ENCODE peak calls at places on chromosomes 3 and 15, in six cellular contexts. O is left ventricle myocardium inferior, F is breast epithelium, N is nephron progenitor cell, J is adrenal gland, I is endothelial cell. Q is an unnamed sample.

GRCh38 chr15:73959012-73959581 is 32.8 kb downstream of the LOXL1 start:
- DNase-seq in I (no peak), N (no peak), O (no peak), J (no peak), F (peak), Q (peak)

GRCh38 chr3:179558742-179559364 is 3.9 kb upstream of the ACTL6A start:
- DNase-seq in O (peak), F (no peak), I (peak), J (peak), N (peak), Q (peak)

GRCh38 chr3:78666458-78666800 is 1101.4 kb downstream of the ROBO1 start:
- DNase-seq in N (no peak), I (no peak), J (no peak), O (no peak), F (no peak), Q (peak)

GRCh38 chr3:21152555-21152954 is 598.5 kb downstream of the ZNF385D start:
- DNase-seq in N (no peak), F (no peak), I (no peak), J (no peak), O (no peak), Q (no peak)

GRCh38 chr3:126816323-126816722 is 112.3 kb downstream of the CHCHD6 start:
- DNase-seq in N (no peak), O (no peak), F (no peak), I (no peak), J (no peak), Q (no peak)

GRCh38 chr15:68939501-68939900 is 9.2 kb downstream of the SPESP1 start:
- DNase-seq in I (no peak), N (no peak), F (no peak), J (no peak), O (no peak), Q (no peak)

GRCh38 chr3:52926556-52926955 is 29.2 kb upstream of the STIMATE start:
- DNase-seq in O (no peak), N (no peak), J (no peak), I (no peak), F (no peak), Q (no peak)

GRCh38 chr3:21326704-21327103 is 424.3 kb downstream of the ZNF385D start:
- DNase-seq in N (no peak), F (no peak), J (no peak), I (no peak), O (no peak), Q (no peak)

GRCh38 chr3:105791134-105791533 is 77.7 kb downstream of the CBLB start:
- DNase-seq in O (no peak), J (no peak), N (no peak), I (no peak), F (no peak), Q (peak)

GRCh38 chr3:11167590-11167989 is 13.3 kb downstream of the HRH1 start:
- DNase-seq in F (no peak), I (no peak), J (no peak), N (no peak), O (no peak), Q (no peak)

GRCh38 chr3:23656821-23657220 is 148.9 kb upstream of the UBE2E1 start:
- DNase-seq in I (no peak), J (no peak), N (no peak), O (no peak), F (no peak), Q (no peak)

GRCh38 chr3:172612871-172613678 is 89.8 kb upstream of the TNFSF10 start:
- DNase-seq in N (no peak), J (no peak), F (no peak), I (no peak), O (no peak), Q (no peak)

GRCh38 chr3:143843607-143844006 is 4.7 kb downstream of the SLC9A9 start:
- DNase-seq in O (no peak), J (no peak), I (no peak), F (no peak), N (no peak), Q (no peak)

GRCh38 chr3:11385908-11386307 is 113.7 kb downstream of the ATG7 start:
- DNase-seq in N (no peak), J (no peak), I (no peak), F (no peak), O (no peak), Q (peak)

GRCh38 chr3:98645039-98645438 is 51.6 kb upstream of the CPOX start:
- DNase-seq in N (no peak), O (no peak), I (no peak), J (no peak), F (no peak), Q (peak)

GRCh38 chr3:190497809-190498208 is 16.1 kb upstream of the IL1RAP start:
- DNase-seq in O (peak), I (no peak), N (no peak), J (no peak), F (no peak), Q (no peak)

GRCh38 chr15:100054539-100054938 is 287.2 kb downstream of the ADAMTS17 start:
- DNase-seq in I (no peak), O (no peak), J (no peak), F (no peak), N (no peak), Q (no peak)

GRCh38 chr3:179098388-179099077 is 26.9 kb upstream of the ZMAT3 start:
- DNase-seq in O (no peak), J (no peak), N (no peak), I (no peak), F (no peak), Q (peak)

GRCh38 chr3:171038342-171038741 is 11.8 kb upstream of the SLC2A2 start:
- DNase-seq in O (no peak), N (no peak), I (no peak), J (no peak), F (no peak), Q (no peak)

GRCh38 chr15:52337961-52338535 is 42.4 kb upstream of the MYO5C start:
- DNase-seq in O (no peak), F (no peak), N (no peak), I (no peak), J (no peak), Q (no peak)

GRCh38 chr3:128576290-128576689 is 74.3 kb downstream of the RPN1 start:
- DNase-seq in O (no peak), J (no peak), I (no peak), F (no peak), N (no peak), Q (no peak)

GRCh38 chr3:168884353-168884903 is 779.1 kb downstream of the MECOM start:
- DNase-seq in O (no peak), I (no peak), F (no peak), N (no peak), J (peak), Q (peak)

GRCh38 chr3:122299872-122300460 is 25.1 kb upstream of the CSTA start:
- DNase-seq in F (no peak), J (no peak), O (no peak), N (peak), I (peak), Q (peak)

GRCh38 chr15:78915341-78916087 is 29.3 kb downstream of the CTSH start:
- DNase-seq in F (no peak), N (no peak), I (no peak), O (peak), J (peak), Q (no peak)

GRCh38 chr3:170614214-170614966 is 28.5 kb upstream of the SLC7A14 start:
- DNase-seq in I (no peak), N (no peak), J (peak), O (peak), F (no peak), Q (peak)

DNA sequence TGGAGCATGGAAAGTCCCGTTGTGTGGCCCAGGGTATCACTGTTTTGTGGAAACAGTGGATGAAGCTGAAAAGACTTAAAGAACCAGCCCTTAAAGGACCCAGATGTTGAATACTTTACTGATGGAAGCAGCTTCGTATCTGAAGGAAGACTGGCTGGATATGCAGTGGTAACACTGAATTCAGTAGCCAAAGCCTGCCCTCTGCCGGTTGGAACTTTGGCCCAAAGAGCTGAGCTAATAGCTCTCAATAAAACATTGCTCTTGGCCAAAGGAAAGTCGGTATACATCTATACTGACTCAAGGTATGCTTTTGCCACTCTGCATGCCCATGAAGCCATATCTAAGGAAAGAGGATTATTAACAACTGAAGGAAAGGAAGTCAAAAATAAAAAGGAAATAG is 885.4 kb downstream of the PDCD6IP start:
- DNase-seq in O (peak), J (peak), I (peak), N (peak), F (no peak), Q (peak)
- TF ChIP-seq CTCF in O (peak), J (peak), I (peak), N (peak), F (peak), Q (peak)

GRCh38 chr3:54294214-54294613 is 171.9 kb downstream of the CACNA2D3 start:
- DNase-seq in O (no peak), I (peak), J (no peak), N (no peak), F (no peak), Q (no peak)
- TF ChIP-seq CTCF in O (no peak), I (peak), J (no peak), N (peak), F (no peak), Q (no peak)

GRCh38 chr3:188947401-188947982 is 224.3 kb upstream of the TPRG1 start:
- DNase-seq in J (peak), I (peak), F (peak), N (peak), O (peak), Q (peak)
- TF ChIP-seq CTCF in J (peak), I (peak), F (peak), N (peak), O (peak), Q (peak)

GRCh38 chr3:43926073-43926472 is 235.3 kb downstream of the ABHD5 start:
- DNase-seq in O (no peak), I (no peak), F (no peak), J (no peak), N (no peak), Q (no peak)
- TF ChIP-seq CTCF in O (no peak), I (no peak), F (no peak), J (no peak), N (no peak), Q (no peak)

DNA sequence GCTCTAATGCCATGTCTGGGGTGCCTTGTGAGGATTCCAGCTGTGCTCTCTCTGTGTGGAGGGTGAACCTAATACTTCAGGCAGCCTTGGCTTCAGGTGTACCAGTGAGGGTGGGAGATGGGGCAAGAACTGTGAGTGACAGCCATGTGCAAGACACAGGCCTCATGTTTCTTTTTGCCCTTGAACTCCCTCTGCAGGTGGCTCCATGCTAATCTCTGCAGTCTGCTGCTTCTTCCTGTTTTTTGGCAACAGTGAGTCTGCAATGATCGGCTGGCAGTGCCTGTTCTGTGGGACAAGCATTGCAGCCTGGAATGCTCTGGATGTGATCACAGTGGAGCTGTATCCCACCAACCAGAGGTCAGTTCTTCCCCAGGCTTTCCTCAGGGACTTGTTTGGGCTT is 189.3 kb downstream of the SV2B start:
- DNase-seq in O (no peak), J (no peak), I (peak), F (no peak), N (no peak), Q (no peak)
- TF ChIP-seq CTCF in O (peak), J (no peak), I (no peak), F (no peak), N (no peak), Q (no peak)

DNA sequence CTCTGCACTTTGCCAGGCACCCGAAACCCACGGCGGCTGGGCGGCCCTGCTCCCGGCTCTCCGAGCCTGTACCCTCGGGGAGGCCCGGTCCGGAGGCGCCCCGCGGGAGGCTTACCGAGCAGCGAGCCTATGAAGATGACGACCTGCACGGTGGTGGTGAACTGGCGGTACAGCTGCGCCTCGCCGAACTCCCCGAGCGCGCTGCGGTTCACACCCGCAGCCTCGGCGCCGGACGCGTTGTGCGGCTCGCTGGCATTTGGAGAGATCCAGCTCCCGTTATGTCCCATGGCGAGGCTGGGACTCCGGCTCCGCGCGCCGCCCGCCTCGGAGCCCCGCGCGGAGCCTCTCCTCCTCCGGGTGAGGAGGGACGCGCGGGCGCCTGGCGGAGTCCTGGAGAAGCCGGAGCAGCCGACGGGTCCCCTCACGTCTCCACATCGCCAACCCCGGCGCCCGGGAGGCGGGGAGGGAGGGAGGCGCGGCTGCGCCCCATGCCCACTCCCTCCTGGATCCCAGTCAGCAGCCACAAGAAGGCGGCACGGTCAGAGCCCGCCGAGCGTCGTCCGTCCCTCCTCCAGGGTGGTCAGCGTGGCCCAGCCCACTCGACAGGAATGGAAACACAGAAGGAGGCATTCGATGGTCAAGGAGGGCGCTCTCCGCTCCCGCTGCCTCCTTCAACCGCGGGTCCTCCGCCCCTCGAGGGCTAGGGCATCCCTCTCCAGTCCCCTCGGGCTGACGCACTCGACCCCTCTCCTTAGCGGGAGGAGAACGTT is at the start of gene GPR176:
- DNase-seq in F (no peak), J (peak), I (peak), O (peak), N (peak), Q (no peak)
- TF ChIP-seq CTCF in F (no peak), J (no peak), I (no peak), O (no peak), N (no peak), Q (no peak)

DNA sequence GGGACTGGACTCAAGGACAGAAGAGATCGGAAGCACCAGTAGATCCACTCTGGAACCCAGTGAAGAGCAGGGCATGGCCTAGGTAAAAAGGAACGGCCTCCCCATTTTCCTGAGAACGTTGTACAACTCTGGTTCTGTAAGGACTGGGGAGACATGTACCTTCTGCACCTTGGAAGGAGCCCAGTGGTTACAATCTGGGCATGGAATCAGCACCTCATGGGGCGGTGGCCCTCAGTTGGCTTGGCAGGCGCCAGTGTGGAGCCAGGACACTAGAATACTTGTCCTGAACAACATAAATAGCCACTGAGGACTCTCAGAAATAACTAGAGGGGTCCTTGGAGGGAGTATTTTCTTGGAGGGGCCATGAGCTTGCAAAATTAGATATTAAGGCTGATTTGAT is 25.6 kb downstream of the EAF1 start:
- DNase-seq in N (no peak), I (no peak), J (no peak), O (no peak), F (no peak), Q (no peak)
- TF ChIP-seq CTCF in N (no peak), I (no peak), J (no peak), O (no peak), F (no peak), Q (no peak)

GRCh38 chr3:165622356-165622755 is 214.9 kb downstream of the BCHE start:
- DNase-seq in N (no peak), J (no peak), F (no peak), I (no peak), O (no peak), Q (no peak)
- TF ChIP-seq CTCF in N (no peak), J (no peak), F (no peak), I (no peak), O (no peak), Q (no peak)

Q was measured in MCF 10A.